ENCODE peak calls at places on chromosome 11, in ten cellular contexts. C is GM13977; S is activated CD8-positive, alpha-beta memory T cell treated with anti-CD3 and anti-CD28 coated beads for 24 hours; W is fibroblast of mammary gland; A is epithelial cell of esophagus; M is endodermal cell; O is HFF-Myc; Q is CD8-positive, alpha-beta memory T cell; K is memory B cell; Z is NT2/D1. X is an unnamed sample.

GRCh38 chr11:60934091-60934789 is 10.0 kb downstream of the TMEM132A start:
- DNase-seq in Z (no peak), O (no peak), S (no peak), A (no peak), M (no peak), C (no peak), K (no peak), W (no peak), Q (no peak), X (no peak)

GRCh38 chr11:119974467-119974866 is 163.4 kb downstream of the TRIM29 start:
- DNase-seq in K (no peak), C (no peak), S (no peak), Z (no peak), Q (no peak), A (no peak), M (no peak), O (no peak), W (no peak), X (no peak)

GRCh38 chr11:57426439-57426753 is 525 bp downstream of the SLC43A3 start:
- DNase-seq in W (no peak), O (no peak), Q (no peak), Z (no peak), C (no peak), A (peak), S (no peak), K (no peak), M (peak), X (peak)

GRCh38 chr11:124938970-124939369 is 3.1 kb upstream of the HEPACAM start:
- DNase-seq in S (no peak), K (no peak), W (no peak), M (no peak), Q (no peak), Z (no peak), C (no peak), O (no peak), A (no peak), X (no peak)

GRCh38 chr11:45885274-45885920 is at the start of gene MAPK8IP1:
- DNase-seq in Z (peak), A (peak), M (peak), K (peak), W (peak), Q (peak), S (peak), C (peak), O (no peak), X (peak)

GRCh38 chr11:44865866-44866272 is 84.8 kb downstream of the TP53I11 start:
- DNase-seq in C (no peak), Z (no peak), M (no peak), S (no peak), O (no peak), Q (no peak), W (no peak), A (no peak), K (no peak), X (no peak)

GRCh38 chr11:27972432-27973170 is 135.4 kb downstream of the KIF18A start:
- DNase-seq in O (peak), M (no peak), K (no peak), C (no peak), Q (no peak), Z (no peak), W (peak), A (peak), S (no peak), X (no peak)

GRCh38 chr11:101126551-101127347 is 2.9 kb downstream of the PGR start:
- DNase-seq in K (peak), W (peak), Q (no peak), S (no peak), A (no peak), C (peak), O (no peak), M (peak), Z (peak), X (peak)

GRCh38 chr11:79249341-79249993 is 191.4 kb downstream of the TENM4 start:
- DNase-seq in S (no peak), Z (no peak), A (peak), K (no peak), O (no peak), W (peak), M (no peak), Q (no peak), C (no peak), X (no peak)

GRCh38 chr11:64276653-64277431 is 7.6 kb downstream of the BAD start:
- DNase-seq in K (no peak), Q (no peak), M (no peak), Z (no peak), W (no peak), O (no peak), C (no peak), A (peak), S (no peak), X (no peak)

GRCh38 chr11:30546334-30546733 is 39.8 kb downstream of the MPPED2 start:
- DNase-seq in Z (peak), O (no peak), M (no peak), S (no peak), W (no peak), K (no peak), C (no peak), Q (no peak), A (no peak), X (peak)

GRCh38 chr11:114079406-114080072 is 20.0 kb downstream of the ZBTB16 start:
- DNase-seq in A (no peak), Z (no peak), Q (no peak), K (no peak), S (no peak), C (no peak), W (peak), M (no peak), O (no peak), X (no peak)

GRCh38 chr11:12223771-12224536 is 113.6 kb downstream of the MICAL2 start:
- DNase-seq in O (no peak), C (no peak), Q (no peak), Z (no peak), W (no peak), M (no peak), S (no peak), K (no peak), A (peak), X (no peak)

X was measured in mesendoderm.